ENCODE peak calls at places on chromosomes 11 and 22, in four cellular contexts. E, S, W and M are unnamed samples.

GRCh38 chr11:88576741-88577140 is 239.2 kb upstream of the CTSC start:
- DNase-seq in E (no peak), S (no peak), W (no peak), M (no peak)

GRCh38 chr22:47783433-47784366 is 1021.2 kb downstream of the TBC1D22A start:
- DNase-seq in E (no peak), S (no peak), W (no peak), M (peak; percentile 68)

GRCh38 chr11:120581317-120581716 is 69.8 kb downstream of the GRIK4 start:
- DNase-seq in E (no peak), S (no peak), W (no peak), M (no peak)

GRCh38 chr11:70265341-70265740 is 5.1 kb upstream of the PPFIA1 start:
- DNase-seq in E (no peak), S (no peak), W (no peak), M (no peak)

GRCh38 chr11:114612686-114613085 is 17.1 kb upstream of the NXPE4 start:
- DNase-seq in E (no peak), S (no peak), W (no peak), M (no peak)

GRCh38 chr11:102293873-102294601 is 23.2 kb upstream of the BIRC3 start:
- DNase-seq in E (peak; percentile 33), S (no peak), W (peak; percentile 71), M (peak; percentile 47)

GRCh38 chr11:113339909-113340569 is 25.7 kb downstream of the TTC12 start:
- DNase-seq in E (no peak), S (no peak), W (no peak), M (peak; percentile 51)

GRCh38 chr22:42369250-42370041 is 62.8 kb downstream of the NFAM1 start:
- DNase-seq in E (peak; percentile 83), S (peak; percentile 81), W (peak; percentile 84), M (peak; percentile 98)

GRCh38 chr11:83284501-83285051 is 1.6 kb downstream of the CCDC90B start:
- DNase-seq in E (no peak), S (no peak), W (no peak), M (peak; percentile 78)

GRCh38 chr11:10495464-10495786 is 40.4 kb downstream of the AMPD3 start:
- DNase-seq in E (no peak), S (no peak), W (no peak), M (no peak)

GRCh38 chr11:120512727-120513435 is 1.3 kb downstream of the GRIK4 start:
- DNase-seq in E (no peak), S (no peak), W (peak; percentile 26), M (peak; percentile 79)

GRCh38 chr11:86040919-86041318 is 28.0 kb downstream of the PICALM start:
- DNase-seq in E (no peak), S (no peak), W (no peak), M (peak; percentile 34)

GRCh38 chr22:23834830-23835772 is 3.7 kb downstream of the DERL3 start:
- DNase-seq in E (no peak), S (no peak), W (no peak), M (no peak)

GRCh38 chr11:57474017-57474750 is 13.9 kb downstream of the RTN4RL2 start:
- DNase-seq in E (no peak), S (no peak), W (no peak), M (no peak)

GRCh38 chr11:118247041-118247440 is 5.1 kb downstream of the MPZL3 start:
- DNase-seq in E (no peak), S (no peak), W (no peak), M (no peak)

GRCh38 chr11:29913352-29913751 is 103.5 kb downstream of the KCNA4 start:
- DNase-seq in E (no peak), S (no peak), W (no peak), M (no peak)

GRCh38 chr22:49948116-49948515 is 12.5 kb upstream of the PIM3 start:
- DNase-seq in E (no peak), S (no peak), W (no peak), M (no peak)

GRCh38 chr11:34318111-34319037 is 39.4 kb downstream of the ABTB2 start:
- DNase-seq in E (no peak), S (no peak), W (peak; percentile 86), M (no peak)

GRCh38 chr22:19108807-19109197 is 13.4 kb downstream of the DGCR2 start:
- DNase-seq in E (no peak), S (no peak), W (no peak), M (no peak)

GRCh38 chr11:134224710-134225662 is 515 bp downstream of the VPS26B start:
- DNase-seq in E (peak; percentile 60), S (peak; percentile 60), W (peak; percentile 10), M (peak; percentile 90)

GRCh38 chr11:1652026-1652425 is 22.5 kb downstream of the KRTAP5-5 start:
- DNase-seq in E (no peak), S (no peak), W (no peak), M (no peak)

GRCh38 chr11:33449798-33450197 is 192.6 kb downstream of the HIPK3 start:
- DNase-seq in E (no peak), S (no peak), W (peak; percentile 55), M (peak; percentile 63)

GRCh38 chr11:78080818-78081495 is 1.3 kb upstream of the NDUFC2 start:
- DNase-seq in E (no peak), S (no peak), W (no peak), M (peak; percentile 39)

GRCh38 chr11:120324932-120325810 is at the start of gene TLCD5:
- DNase-seq in E (peak; percentile 45), S (peak; percentile 26), W (peak; percentile 78), M (peak; percentile 88)